ENCODE peak calls at places on chromosomes 12 and 14, in seven cellular contexts. One of them, this sample, is unnamed.
A peak's percentile ranks its signal among the peaks of the same experiment; 100 is the strongest.

GRCh38 chr12:92844147-92844763 is 84.8 kb downstream of the EEA1 start:
- DNase-seq in ovary: no peak
- DNase-seq in upper lobe of right lung: no peak
- DNase-seq in psoas muscle: no peak
- DNase-seq in cardiac muscle cell: peak; percentile 30
- DNase-seq in IMR-90: peak; percentile 3
- DNase-seq in thoracic aorta: no peak
- DNase-seq in this sample: no peak

GRCh38 chr12:1760566-1761382 is 59.6 kb upstream of the LRTM2 start:
- DNase-seq in ovary: no peak
- DNase-seq in thoracic aorta: no peak
- DNase-seq in IMR-90: peak; percentile 65
- DNase-seq in cardiac muscle cell: peak; percentile 43
- DNase-seq in psoas muscle: no peak
- DNase-seq in upper lobe of right lung: no peak
- DNase-seq in this sample: no peak

GRCh38 chr14:54784060-54784459 is 118.6 kb downstream of the GCH1 start:
- DNase-seq in thoracic aorta: no peak
- DNase-seq in psoas muscle: peak; percentile 80
- DNase-seq in upper lobe of right lung: no peak
- DNase-seq in ovary: no peak
- DNase-seq in IMR-90: no peak
- DNase-seq in cardiac muscle cell: no peak
- DNase-seq in this sample: no peak

GRCh38 chr12:94235894-94236293 is 87.5 kb downstream of the PLXNC1 start:
- DNase-seq in cardiac muscle cell: no peak
- DNase-seq in ovary: no peak
- DNase-seq in upper lobe of right lung: no peak
- DNase-seq in IMR-90: no peak
- DNase-seq in psoas muscle: no peak
- DNase-seq in thoracic aorta: no peak
- DNase-seq in this sample: no peak

GRCh38 chr14:67059576-67059975 is 129.7 kb upstream of the GARIN2 start:
- DNase-seq in thoracic aorta: no peak
- DNase-seq in ovary: no peak
- DNase-seq in upper lobe of right lung: no peak
- DNase-seq in psoas muscle: no peak
- DNase-seq in cardiac muscle cell: peak; percentile 2
- DNase-seq in IMR-90: peak; percentile 23
- DNase-seq in this sample: no peak

GRCh38 chr14:61376314-61376713 is 54.9 kb downstream of the PRKCH start:
- DNase-seq in thoracic aorta: no peak
- DNase-seq in upper lobe of right lung: no peak
- DNase-seq in cardiac muscle cell: no peak
- DNase-seq in psoas muscle: no peak
- DNase-seq in IMR-90: no peak
- DNase-seq in ovary: no peak
- DNase-seq in this sample: no peak

GRCh38 chr12:67705394-67706370 is 57.1 kb downstream of the DYRK2 start:
- DNase-seq in upper lobe of right lung: no peak
- DNase-seq in thoracic aorta: no peak
- DNase-seq in IMR-90: peak; percentile 82
- DNase-seq in psoas muscle: peak; percentile 74
- DNase-seq in cardiac muscle cell: peak; percentile 65
- DNase-seq in ovary: no peak
- DNase-seq in this sample: no peak

GRCh38 chr14:71803539-71804260 is 128.5 kb upstream of the RGS6 start:
- DNase-seq in thoracic aorta: no peak
- DNase-seq in ovary: no peak
- DNase-seq in psoas muscle: no peak
- DNase-seq in upper lobe of right lung: no peak
- DNase-seq in IMR-90: peak; percentile 68
- DNase-seq in cardiac muscle cell: peak; percentile 24
- DNase-seq in this sample: no peak

GRCh38 chr12:113006641-113007040 is 28.3 kb downstream of the OAS2 start:
- DNase-seq in upper lobe of right lung: no peak
- DNase-seq in cardiac muscle cell: no peak
- DNase-seq in IMR-90: no peak
- DNase-seq in ovary: no peak
- DNase-seq in psoas muscle: no peak
- DNase-seq in thoracic aorta: no peak
- DNase-seq in this sample: no peak

GRCh38 chr14:36647827-36648753 is 13.6 kb upstream of the PAX9 start:
- DNase-seq in thoracic aorta: no peak
- DNase-seq in cardiac muscle cell: peak; percentile 23
- DNase-seq in ovary: no peak
- DNase-seq in IMR-90: peak; percentile 30
- DNase-seq in upper lobe of right lung: peak; percentile 67
- DNase-seq in psoas muscle: peak; percentile 66
- DNase-seq in this sample: no peak

GRCh38 chr12:116980083-116980482 is 69.3 kb downstream of the FBXW8 start:
- DNase-seq in upper lobe of right lung: no peak
- DNase-seq in IMR-90: no peak
- DNase-seq in psoas muscle: no peak
- DNase-seq in thoracic aorta: no peak
- DNase-seq in ovary: no peak
- DNase-seq in cardiac muscle cell: peak; percentile 2
- DNase-seq in this sample: no peak

GRCh38 chr14:29618323-29619067 is 309.2 kb downstream of the PRKD1 start:
- DNase-seq in ovary: no peak
- DNase-seq in thoracic aorta: no peak
- DNase-seq in psoas muscle: no peak
- DNase-seq in IMR-90: no peak
- DNase-seq in cardiac muscle cell: no peak
- DNase-seq in upper lobe of right lung: no peak
- DNase-seq in this sample: no peak

GRCh38 chr12:93946542-93947150 is 201.7 kb upstream of the PLXNC1 start:
- DNase-seq in cardiac muscle cell: peak; percentile 39
- DNase-seq in thoracic aorta: no peak
- DNase-seq in psoas muscle: no peak
- DNase-seq in upper lobe of right lung: no peak
- DNase-seq in IMR-90: peak; percentile 56
- DNase-seq in ovary: no peak
- DNase-seq in this sample: no peak

GRCh38 chr12:47234576-47235141 is 154.9 kb upstream of the AMIGO2 start:
- DNase-seq in IMR-90: no peak
- DNase-seq in cardiac muscle cell: no peak
- DNase-seq in thoracic aorta: no peak
- DNase-seq in ovary: no peak
- DNase-seq in upper lobe of right lung: no peak
- DNase-seq in psoas muscle: no peak
- DNase-seq in this sample: no peak

GRCh38 chr12:24972078-24972477 is 23.2 kb upstream of the BCAT1 start:
- DNase-seq in IMR-90: no peak
- DNase-seq in ovary: no peak
- DNase-seq in cardiac muscle cell: no peak
- DNase-seq in thoracic aorta: no peak
- DNase-seq in upper lobe of right lung: no peak
- DNase-seq in psoas muscle: no peak
- DNase-seq in this sample: no peak

GRCh38 chr12:46549527-46550265 is 177.1 kb upstream of the SLC38A2 start:
- DNase-seq in IMR-90: peak; percentile 97
- DNase-seq in thoracic aorta: no peak
- DNase-seq in psoas muscle: no peak
- DNase-seq in upper lobe of right lung: no peak
- DNase-seq in ovary: no peak
- DNase-seq in cardiac muscle cell: peak; percentile 89
- DNase-seq in this sample: no peak

DNA sequence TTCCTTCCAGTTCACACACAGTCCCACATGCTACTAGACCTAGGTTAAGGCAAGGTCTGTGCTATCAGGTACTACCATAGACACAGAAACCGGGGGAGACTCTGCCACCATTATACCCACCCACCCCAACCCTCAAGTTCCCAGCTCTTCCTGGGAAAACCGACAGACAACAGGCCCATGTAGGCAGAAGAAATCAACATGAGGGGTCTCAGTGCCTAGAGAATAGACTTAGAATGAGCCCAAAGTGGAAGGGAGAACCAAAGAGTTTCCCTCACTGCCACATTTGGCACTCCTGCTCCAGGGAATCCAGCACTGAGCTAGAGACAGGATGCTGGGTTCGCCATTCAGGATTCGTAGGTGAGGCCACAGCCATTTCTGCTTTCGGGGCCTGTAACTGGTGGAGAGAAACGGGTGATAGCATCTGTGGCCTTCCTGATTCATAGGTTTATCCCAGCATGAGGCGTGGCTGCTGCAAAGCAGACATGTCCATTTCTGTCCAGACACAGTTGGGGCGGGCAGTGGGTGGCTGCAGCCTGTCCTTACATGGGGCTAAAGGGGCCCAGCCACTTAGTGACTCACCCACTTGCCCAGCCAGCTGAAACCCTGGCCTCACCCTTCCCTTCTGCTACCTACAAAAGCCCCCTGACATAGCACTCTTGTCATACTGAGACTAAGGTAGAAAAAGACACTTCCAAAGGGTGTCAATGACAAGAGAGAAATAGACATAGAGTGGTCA is 69.4 kb downstream of the IRF2BPL start:
- DNase-seq in ovary: no peak
- DNase-seq in upper lobe of right lung: no peak
- DNase-seq in thoracic aorta: peak; percentile 66
- DNase-seq in psoas muscle: no peak
- DNase-seq in IMR-90: peak; percentile 72
- DNase-seq in cardiac muscle cell: peak; percentile 21
- DNase-seq in this sample: no peak
- H3K4me1 ChIP-seq in ovary: peaks cover 7% of the 10 kb centered on the region
- H3K4me1 ChIP-seq in upper lobe of right lung: peaks cover 52% of the 10 kb centered on the region
- H3K4me1 ChIP-seq in thoracic aorta: peaks cover 70% of the 10 kb centered on the region
- H3K4me1 ChIP-seq in psoas muscle: peaks cover 41% of the 10 kb centered on the region
- H3K4me1 ChIP-seq in IMR-90: peaks cover 40% of the 10 kb centered on the region
- H3K4me1 ChIP-seq in cardiac muscle cell: peaks cover 54% of the 10 kb centered on the region
- H3K4me1 ChIP-seq in this sample: peaks cover 11% of the 10 kb centered on the region

GRCh38 chr12:75984577-75985182 is 46.9 kb downstream of the PHLDA1 start:
- DNase-seq in thoracic aorta: no peak
- DNase-seq in psoas muscle: no peak
- DNase-seq in ovary: no peak
- DNase-seq in cardiac muscle cell: no peak
- DNase-seq in upper lobe of right lung: no peak
- DNase-seq in IMR-90: no peak
- DNase-seq in this sample: no peak
- H3K4me1 ChIP-seq in thoracic aorta: peaks cover 25% of the 10 kb centered on the region
- H3K4me1 ChIP-seq in psoas muscle: no peaks in the 10 kb centered on the region
- H3K4me1 ChIP-seq in ovary: no peaks in the 10 kb centered on the region
- H3K4me1 ChIP-seq in cardiac muscle cell: no peaks in the 10 kb centered on the region
- H3K4me1 ChIP-seq in upper lobe of right lung: peaks cover 21% of the 10 kb centered on the region
- H3K4me1 ChIP-seq in IMR-90: peaks cover 12% of the 10 kb centered on the region
- H3K4me1 ChIP-seq in this sample: no peaks in the 10 kb centered on the region

DNA sequence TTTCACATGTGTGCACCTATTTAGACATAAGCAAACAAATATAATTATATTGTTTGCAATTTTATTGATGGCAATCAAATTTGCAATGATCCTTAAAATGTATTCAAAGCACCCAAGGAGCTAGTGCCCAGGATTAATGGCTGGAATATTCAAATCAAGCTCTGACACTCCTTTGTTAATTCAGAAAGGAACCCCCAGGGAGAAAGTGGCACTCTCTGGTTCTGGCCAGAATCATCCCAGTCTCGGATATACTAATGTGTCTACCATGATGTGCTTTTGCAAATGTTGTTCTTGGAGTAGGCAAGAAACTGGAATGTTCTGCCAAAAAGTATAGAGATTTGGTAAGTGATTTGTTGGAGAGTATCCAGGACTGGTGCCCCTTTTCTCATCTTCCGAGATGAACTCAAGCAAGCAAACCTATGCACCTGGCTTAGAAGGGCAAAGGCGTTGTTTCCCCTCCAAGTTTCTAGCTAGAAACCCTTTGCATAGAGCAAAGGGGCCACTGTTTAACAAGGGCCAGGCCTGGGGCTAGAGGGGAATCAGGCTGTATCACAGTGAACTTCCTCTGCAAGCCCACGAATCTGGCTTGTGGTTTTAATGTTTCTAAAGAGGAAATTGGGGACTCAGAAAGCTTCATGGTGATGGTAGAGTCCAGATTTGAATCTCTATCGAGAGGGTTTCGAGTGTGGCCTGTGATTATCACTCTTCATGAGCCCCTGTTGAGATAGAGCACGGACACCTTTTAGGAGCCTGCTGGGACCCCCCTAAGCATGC is 189.7 kb downstream of the VRK1 start:
- DNase-seq in ovary: no peak
- DNase-seq in thoracic aorta: no peak
- DNase-seq in upper lobe of right lung: no peak
- DNase-seq in psoas muscle: no peak
- DNase-seq in IMR-90: no peak
- DNase-seq in cardiac muscle cell: no peak
- DNase-seq in this sample: no peak
- H3K4me1 ChIP-seq in ovary: no peaks in the 10 kb centered on the region
- H3K4me1 ChIP-seq in thoracic aorta: no peaks in the 10 kb centered on the region
- H3K4me1 ChIP-seq in upper lobe of right lung: no peaks in the 10 kb centered on the region
- H3K4me1 ChIP-seq in psoas muscle: no peaks in the 10 kb centered on the region
- H3K4me1 ChIP-seq in IMR-90: no peaks in the 10 kb centered on the region
- H3K4me1 ChIP-seq in cardiac muscle cell: no peaks in the 10 kb centered on the region
- H3K4me1 ChIP-seq in this sample: no peaks in the 10 kb centered on the region

GRCh38 chr12:106107566-106107965 is 31.2 kb downstream of the NUAK1 start:
- DNase-seq in psoas muscle: no peak
- DNase-seq in thoracic aorta: no peak
- DNase-seq in upper lobe of right lung: no peak
- DNase-seq in ovary: no peak
- DNase-seq in IMR-90: peak; percentile 68
- DNase-seq in cardiac muscle cell: peak; percentile 26
- DNase-seq in this sample: no peak

GRCh38 chr12:106106892-106107291 is 31.9 kb downstream of the NUAK1 start:
- DNase-seq in IMR-90: peak; percentile 58
- DNase-seq in psoas muscle: no peak
- DNase-seq in thoracic aorta: no peak
- DNase-seq in upper lobe of right lung: no peak
- DNase-seq in ovary: no peak
- DNase-seq in cardiac muscle cell: peak; percentile 60
- DNase-seq in this sample: no peak

GRCh38 chr12:106110626-106111300 is 28.0 kb downstream of the NUAK1 start:
- DNase-seq in thoracic aorta: no peak
- DNase-seq in cardiac muscle cell: no peak
- DNase-seq in ovary: no peak
- DNase-seq in IMR-90: no peak
- DNase-seq in psoas muscle: no peak
- DNase-seq in upper lobe of right lung: no peak
- DNase-seq in this sample: no peak

GRCh38 chr12:106108187-106108816 is 30.5 kb downstream of the NUAK1 start:
- DNase-seq in ovary: no peak
- DNase-seq in psoas muscle: no peak
- DNase-seq in thoracic aorta: no peak
- DNase-seq in upper lobe of right lung: no peak
- DNase-seq in IMR-90: peak; percentile 65
- DNase-seq in cardiac muscle cell: peak; percentile 91
- DNase-seq in this sample: no peak

DNA sequence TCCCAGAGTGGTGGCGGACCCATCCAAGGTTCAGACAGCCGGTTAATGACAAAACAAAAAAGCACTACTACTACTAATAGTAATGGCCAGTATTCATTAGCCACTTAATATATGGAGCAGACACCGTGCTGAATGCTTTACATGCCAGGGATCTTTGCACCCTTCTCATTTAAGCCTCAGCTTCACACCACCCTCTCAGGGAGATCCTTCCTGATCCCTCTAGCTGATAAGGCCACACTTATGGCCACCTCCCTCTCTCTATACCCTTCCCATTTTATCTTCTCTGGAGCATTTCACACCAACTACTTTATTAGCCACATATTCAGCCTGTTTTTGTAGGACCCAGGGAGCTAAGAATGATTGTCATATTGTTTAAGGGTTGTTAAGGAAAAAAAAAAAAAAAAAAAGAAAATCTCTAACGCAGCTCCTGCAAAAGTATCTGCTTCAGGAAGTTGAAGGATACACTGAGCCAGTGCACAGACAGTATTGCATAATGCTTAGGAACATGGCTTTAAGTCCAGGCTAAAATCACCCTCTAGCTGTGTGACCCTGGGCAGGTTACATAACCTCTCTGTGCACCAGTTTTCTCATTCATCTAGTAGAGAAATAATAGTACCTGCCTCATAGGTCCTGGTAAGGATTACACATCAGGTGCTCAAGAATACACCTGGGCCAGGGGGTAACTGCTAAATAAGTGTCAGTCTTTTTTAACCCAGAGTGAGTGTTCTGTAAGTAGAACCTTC is 29.4 kb downstream of the NUAK1 start:
- DNase-seq in IMR-90: no peak
- DNase-seq in thoracic aorta: no peak
- DNase-seq in upper lobe of right lung: no peak
- DNase-seq in ovary: no peak
- DNase-seq in psoas muscle: no peak
- DNase-seq in cardiac muscle cell: peak; percentile 62
- DNase-seq in this sample: no peak
- H3K4me1 ChIP-seq in IMR-90: peaks cover 37% of the 10 kb centered on the region
- H3K4me1 ChIP-seq in thoracic aorta: peaks cover 98% of the 10 kb centered on the region
- H3K4me1 ChIP-seq in upper lobe of right lung: peaks cover 66% of the 10 kb centered on the region
- H3K4me1 ChIP-seq in ovary: peaks cover 20% of the 10 kb centered on the region
- H3K4me1 ChIP-seq in psoas muscle: peaks cover 88% of the 10 kb centered on the region
- H3K4me1 ChIP-seq in cardiac muscle cell: peaks cover 29% of the 10 kb centered on the region
- H3K4me1 ChIP-seq in this sample: peaks cover 9% of the 10 kb centered on the region